ENCODE peak calls at places on chromosome 1, in four cellular contexts. One of them, this sample, is unnamed. For H3K79me2, the result is how much of the 10 kb centered on the place peaks cover.

GRCh38 chr1:93735722-93736121 is 54.1 kb upstream of the BCAR3 start:
- DNase-seq in fibroblast of lung: peak
- DNase-seq in GM12878: no peak
- DNase-seq in OCI-LY7: no peak
- DNase-seq in this sample: no peak

GRCh38 chr1:25623007-25623406 is 6.4 kb downstream of the MAN1C1 start:
- DNase-seq in OCI-LY7: no peak
- DNase-seq in fibroblast of lung: no peak
- DNase-seq in GM12878: no peak
- DNase-seq in this sample: no peak

GRCh38 chr1:116817582-116818064 is 63.4 kb downstream of the CD2 start:
- DNase-seq in OCI-LY7: peak
- DNase-seq in fibroblast of lung: peak
- DNase-seq in GM12878: no peak
- DNase-seq in this sample: peak

GRCh38 chr1:87928623-87929022 is 599.9 kb downstream of the LMO4 start:
- DNase-seq in fibroblast of lung: no peak
- DNase-seq in OCI-LY7: no peak
- DNase-seq in GM12878: no peak
- DNase-seq in this sample: no peak

GRCh38 chr1:9792156-9793042 is 31.4 kb downstream of the CLSTN1 start:
- DNase-seq in GM12878: no peak
- DNase-seq in fibroblast of lung: peak
- DNase-seq in OCI-LY7: no peak
- DNase-seq in this sample: peak

GRCh38 chr1:109185357-109185756 is 28.4 kb upstream of the SARS1 start:
- DNase-seq in OCI-LY7: no peak
- DNase-seq in fibroblast of lung: peak
- DNase-seq in GM12878: no peak
- DNase-seq in this sample: no peak

GRCh38 chr1:177424746-177425145 is 254.0 kb downstream of the BRINP2 start:
- DNase-seq in OCI-LY7: no peak
- DNase-seq in fibroblast of lung: no peak
- DNase-seq in GM12878: no peak
- DNase-seq in this sample: no peak

GRCh38 chr1:10730985-10731384 is 65.5 kb downstream of the CASZ1 start:
- DNase-seq in fibroblast of lung: peak
- DNase-seq in GM12878: no peak
- DNase-seq in OCI-LY7: no peak
- DNase-seq in this sample: peak

GRCh38 chr1:100575406-100575805 is 37.5 kb downstream of the GPR88 start:
- DNase-seq in OCI-LY7: peak
- DNase-seq in fibroblast of lung: no peak
- DNase-seq in GM12878: no peak
- DNase-seq in this sample: peak

GRCh38 chr1:231679109-231679508 is 52.5 kb downstream of the DISC1 start:
- DNase-seq in GM12878: no peak
- DNase-seq in fibroblast of lung: no peak
- DNase-seq in OCI-LY7: no peak
- DNase-seq in this sample: peak

GRCh38 chr1:151511636-151512215 is 539 bp downstream of the CGN start:
- DNase-seq in fibroblast of lung: no peak
- DNase-seq in OCI-LY7: peak
- DNase-seq in GM12878: no peak
- DNase-seq in this sample: peak

GRCh38 chr1:67615886-67616285 is 69.1 kb upstream of the GADD45A start:
- DNase-seq in OCI-LY7: no peak
- DNase-seq in GM12878: no peak
- DNase-seq in fibroblast of lung: no peak
- DNase-seq in this sample: no peak

GRCh38 chr1:198423701-198424100 is 116.8 kb downstream of the ATP6V1G3 start:
- DNase-seq in OCI-LY7: no peak
- DNase-seq in fibroblast of lung: no peak
- DNase-seq in GM12878: no peak
- DNase-seq in this sample: peak

GRCh38 chr1:40776236-40777072 is 7.1 kb upstream of the KCNQ4 start:
- DNase-seq in OCI-LY7: no peak
- DNase-seq in GM12878: no peak
- DNase-seq in fibroblast of lung: no peak
- DNase-seq in this sample: no peak

GRCh38 chr1:204435246-204435885 is 23.7 kb upstream of the PPP1R15B start:
- DNase-seq in OCI-LY7: no peak
- DNase-seq in GM12878: no peak
- DNase-seq in fibroblast of lung: peak
- DNase-seq in this sample: no peak

GRCh38 chr1:7103322-7104052 is 318.2 kb downstream of the CAMTA1 start:
- DNase-seq in fibroblast of lung: no peak
- DNase-seq in OCI-LY7: no peak
- DNase-seq in GM12878: no peak
- DNase-seq in this sample: peak

GRCh38 chr1:7669559-7670208 is 101.4 kb upstream of the VAMP3 start:
- DNase-seq in OCI-LY7: peak
- DNase-seq in GM12878: no peak
- DNase-seq in fibroblast of lung: peak
- DNase-seq in this sample: peak

GRCh38 chr1:10253149-10253548 is 42.8 kb downstream of the KIF1B start:
- DNase-seq in GM12878: no peak
- DNase-seq in OCI-LY7: no peak
- DNase-seq in fibroblast of lung: no peak
- DNase-seq in this sample: no peak

GRCh38 chr1:11752359-11753208 is 9.4 kb upstream of the C1orf167 start:
- DNase-seq in OCI-LY7: no peak
- DNase-seq in GM12878: no peak
- DNase-seq in fibroblast of lung: no peak
- DNase-seq in this sample: peak

GRCh38 chr1:91699339-91699970 is 186.5 kb downstream of the TGFBR3 start:
- DNase-seq in fibroblast of lung: peak
- DNase-seq in GM12878: no peak
- DNase-seq in OCI-LY7: no peak
- DNase-seq in this sample: no peak

GRCh38 chr1:227892930-227893695 is 54.6 kb downstream of the WNT9A start:
- DNase-seq in GM12878: no peak
- DNase-seq in OCI-LY7: no peak
- DNase-seq in fibroblast of lung: no peak
- DNase-seq in this sample: no peak

GRCh38 chr1:16212251-16212961 is at the start of gene ARHGEF19:
- DNase-seq in fibroblast of lung: no peak
- DNase-seq in GM12878: no peak
- DNase-seq in OCI-LY7: no peak
- DNase-seq in this sample: peak

GRCh38 chr1:169601096-169601881 is 15.0 kb upstream of the F5 start:
- DNase-seq in fibroblast of lung: peak
- DNase-seq in GM12878: peak
- DNase-seq in OCI-LY7: peak
- DNase-seq in this sample: peak

GRCh38 chr1:232636799-232637198 is 6.9 kb upstream of the SIPA1L2 start:
- DNase-seq in GM12878: no peak
- DNase-seq in OCI-LY7: no peak
- DNase-seq in fibroblast of lung: no peak
- DNase-seq in this sample: no peak

GRCh38 chr1:200706109-200706720 is 32.5 kb upstream of the CAMSAP2 start:
- DNase-seq in OCI-LY7: no peak
- DNase-seq in fibroblast of lung: no peak
- DNase-seq in GM12878: no peak
- DNase-seq in this sample: no peak

GRCh38 chr1:207807395-207808321 is 55.8 kb downstream of the CD46 start:
- DNase-seq in GM12878: no peak
- DNase-seq in OCI-LY7: peak
- DNase-seq in fibroblast of lung: no peak
- DNase-seq in this sample: no peak

GRCh38 chr1:229552732-229553131 is 5.8 kb downstream of the ABCB10 start:
- DNase-seq in fibroblast of lung: no peak
- DNase-seq in GM12878: no peak
- DNase-seq in OCI-LY7: no peak
- DNase-seq in this sample: no peak

GRCh38 chr1:229557214-229557850 is 1.2 kb downstream of the ABCB10 start:
- DNase-seq in fibroblast of lung: peak
- DNase-seq in GM12878: no peak
- DNase-seq in OCI-LY7: peak
- DNase-seq in this sample: no peak

GRCh38 chr1:229556551-229556950 is 2.0 kb downstream of the ABCB10 start:
- DNase-seq in OCI-LY7: no peak
- DNase-seq in fibroblast of lung: no peak
- DNase-seq in GM12878: no peak
- DNase-seq in this sample: no peak

GRCh38 chr1:229553621-229554120 is 4.8 kb downstream of the ABCB10 start:
- DNase-seq in OCI-LY7: no peak
- DNase-seq in fibroblast of lung: no peak
- DNase-seq in GM12878: no peak
- DNase-seq in this sample: no peak

DNA sequence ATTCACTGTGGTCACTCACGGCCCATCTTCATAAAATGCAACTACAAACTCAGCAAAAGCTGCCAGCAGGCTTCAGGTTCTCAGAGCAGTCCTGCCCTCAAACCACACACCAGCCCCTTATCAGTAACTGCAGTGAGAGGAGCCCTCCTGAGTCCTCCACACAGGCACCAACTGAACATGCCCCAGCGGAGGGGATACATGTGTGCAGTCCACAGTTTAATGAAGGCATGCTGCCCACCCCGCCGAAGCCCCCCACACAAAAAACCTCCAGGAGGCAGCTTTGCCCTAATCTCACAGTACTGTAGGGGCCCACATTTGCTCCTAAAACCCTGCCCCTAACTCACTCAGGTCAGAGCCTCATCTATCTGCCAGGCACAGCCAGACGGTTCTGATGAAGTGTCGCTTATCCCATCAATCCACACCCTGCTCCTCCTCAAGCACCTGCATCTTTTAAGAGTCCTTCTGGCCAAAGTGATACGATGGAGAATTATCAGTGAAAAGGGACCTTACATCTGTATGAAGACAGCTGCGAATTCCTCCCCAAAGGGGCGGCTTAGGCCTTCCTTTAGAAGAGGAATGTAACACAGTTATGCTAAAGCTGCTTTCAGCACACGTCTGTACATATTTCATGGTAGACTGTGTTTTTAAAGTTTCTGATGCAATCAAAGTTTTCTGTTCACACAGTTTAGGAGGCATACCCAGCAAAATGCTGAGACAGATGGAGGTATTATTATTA is 3.5 kb downstream of the ABCB10 start:
- DNase-seq in GM12878: no peak
- DNase-seq in fibroblast of lung: no peak
- DNase-seq in OCI-LY7: no peak
- DNase-seq in this sample: peak
- H3K79me2 ChIP-seq in GM12878: under half
- H3K79me2 ChIP-seq in fibroblast of lung: under half
- H3K79me2 ChIP-seq in OCI-LY7: under half
- H3K79me2 ChIP-seq in this sample: under half

GRCh38 chr1:154422521-154422920 is 17.4 kb downstream of the IL6R start:
- DNase-seq in OCI-LY7: no peak
- DNase-seq in GM12878: no peak
- DNase-seq in fibroblast of lung: no peak
- DNase-seq in this sample: no peak

GRCh38 chr1:154427173-154428139 is 22.3 kb downstream of the IL6R start:
- DNase-seq in GM12878: no peak
- DNase-seq in OCI-LY7: no peak
- DNase-seq in fibroblast of lung: peak
- DNase-seq in this sample: no peak

GRCh38 chr1:154423988-154424326 is 18.8 kb downstream of the IL6R start:
- DNase-seq in fibroblast of lung: no peak
- DNase-seq in OCI-LY7: no peak
- DNase-seq in GM12878: no peak
- DNase-seq in this sample: no peak

GRCh38 chr1:154423303-154423987 is 18.3 kb downstream of the IL6R start:
- DNase-seq in OCI-LY7: no peak
- DNase-seq in fibroblast of lung: peak
- DNase-seq in GM12878: no peak
- DNase-seq in this sample: no peak

GRCh38 chr1:154425172-154425571 is 20.0 kb downstream of the IL6R start:
- DNase-seq in OCI-LY7: no peak
- DNase-seq in GM12878: no peak
- DNase-seq in fibroblast of lung: peak
- DNase-seq in this sample: no peak
- H3K79me2 ChIP-seq in OCI-LY7: under half
- H3K79me2 ChIP-seq in GM12878: under half
- H3K79me2 ChIP-seq in fibroblast of lung: under half
- H3K79me2 ChIP-seq in this sample: under half

GRCh38 chr1:233673146-233673946 is 59.4 kb downstream of the KCNK1 start:
- DNase-seq in GM12878: peak
- DNase-seq in OCI-LY7: no peak
- DNase-seq in fibroblast of lung: no peak
- DNase-seq in this sample: no peak
- H3K79me2 ChIP-seq in GM12878: under half
- H3K79me2 ChIP-seq in OCI-LY7: under half
- H3K79me2 ChIP-seq in fibroblast of lung: under half
- H3K79me2 ChIP-seq in this sample: under half

GRCh38 chr1:157753611-157754010 is 23.3 kb downstream of the FCRL2 start:
- DNase-seq in OCI-LY7: no peak
- DNase-seq in GM12878: no peak
- DNase-seq in fibroblast of lung: no peak
- DNase-seq in this sample: peak
- H3K79me2 ChIP-seq in OCI-LY7: under half
- H3K79me2 ChIP-seq in GM12878: under half
- H3K79me2 ChIP-seq in fibroblast of lung: under half
- H3K79me2 ChIP-seq in this sample: under half

GRCh38 chr1:22055463-22055862 is 3.0 kb downstream of the CDC42 start:
- DNase-seq in fibroblast of lung: no peak
- DNase-seq in GM12878: no peak
- DNase-seq in OCI-LY7: no peak
- DNase-seq in this sample: peak
- H3K79me2 ChIP-seq in fibroblast of lung: half or more
- H3K79me2 ChIP-seq in GM12878: half or more
- H3K79me2 ChIP-seq in OCI-LY7: half or more
- H3K79me2 ChIP-seq in this sample: half or more

GRCh38 chr1:230074762-230075161 is 7.7 kb downstream of the GALNT2 start:
- DNase-seq in fibroblast of lung: no peak
- DNase-seq in GM12878: no peak
- DNase-seq in OCI-LY7: no peak
- DNase-seq in this sample: no peak
- H3K79me2 ChIP-seq in fibroblast of lung: half or more
- H3K79me2 ChIP-seq in GM12878: under half
- H3K79me2 ChIP-seq in OCI-LY7: under half
- H3K79me2 ChIP-seq in this sample: under half

DNA sequence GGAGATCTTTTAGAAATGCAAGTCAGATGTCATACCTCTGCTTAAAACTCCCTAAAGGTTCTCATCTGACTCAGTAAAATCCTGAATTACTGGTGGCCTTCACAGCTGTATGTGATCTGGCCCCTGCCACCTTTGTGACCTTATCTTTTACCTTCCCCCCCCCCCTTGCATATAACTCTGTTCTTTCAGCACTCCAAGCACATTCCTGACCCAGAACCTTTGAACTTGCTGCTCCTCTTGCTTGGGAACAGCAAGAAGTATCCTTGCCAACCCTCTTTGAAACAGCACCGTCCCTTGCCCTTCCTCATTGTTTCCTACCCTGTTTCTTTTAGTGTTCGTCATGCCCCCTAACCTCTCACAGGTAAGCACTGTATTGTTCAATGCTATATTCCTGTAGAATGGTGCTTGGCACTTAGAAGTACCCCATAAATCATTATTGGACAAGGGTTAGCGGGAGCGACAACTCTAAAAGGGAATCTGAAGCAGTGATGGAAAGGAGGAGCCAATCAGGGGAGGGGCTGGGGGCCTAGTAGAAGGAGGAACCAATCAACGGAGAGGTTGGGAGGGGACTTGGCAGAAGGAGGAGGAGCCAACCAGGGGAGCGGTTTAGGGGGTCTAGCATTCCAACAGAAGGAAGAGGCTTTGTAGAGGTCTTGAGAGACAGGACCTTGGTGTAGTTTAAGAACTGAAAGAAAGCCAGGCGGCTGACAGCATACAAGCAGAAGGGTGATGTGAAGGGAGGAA is 14.0 kb downstream of the CACHD1 start:
- DNase-seq in OCI-LY7: no peak
- DNase-seq in GM12878: no peak
- DNase-seq in fibroblast of lung: no peak
- DNase-seq in this sample: peak
- H3K79me2 ChIP-seq in OCI-LY7: under half
- H3K79me2 ChIP-seq in GM12878: under half
- H3K79me2 ChIP-seq in fibroblast of lung: under half
- H3K79me2 ChIP-seq in this sample: half or more

This sample was measured in mesendoderm.